ENCODE peak calls at places on chromosome 12, in ten cellular contexts. T is NCI-H345; D is heart left ventricle; E is HEK293T; Q is stimulated activated CD4-positive, alpha-beta T cell treated with anti-CD3 and anti-CD28 coated beads, TNF-alpha, amount 100 ng/mL, for 1 hour; V is activated CD8-positive, alpha-beta memory T cell treated with anti-CD3 and anti-CD28 coated beads, Interleukin-2, amount 10 ng/mL, durations not matched to agents 7 days and 5 days; S is MM.1S; H is caudate nucleus; K is CD8-positive, alpha-beta T cell; P is RCC 7860. N is an unnamed sample.
A peak's percentile ranks its signal among the peaks of the same experiment; 100 is the strongest.

GRCh38 chr12:118336123-118336522 is 36.6 kb downstream of the TAOK3 start:
- DNase-seq in S (no peak), H (no peak), K (no peak), E (no peak), V (no peak), D (no peak), P (no peak), Q (no peak), T (no peak), N (no peak)

GRCh38 chr12:45336762-45337596 is 121.1 kb downstream of the ANO6 start:
- DNase-seq in D (no peak), E (no peak), T (no peak), H (no peak), K (no peak), V (no peak), S (peak; percentile 9), Q (no peak), P (no peak), N (no peak)

GRCh38 chr12:73629893-73630872 is 907.5 kb upstream of the ATXN7L3B start:
- DNase-seq in V (no peak), T (no peak), S (no peak), E (no peak), P (no peak), Q (no peak), K (no peak), D (no peak), H (no peak), N (no peak)

GRCh38 chr12:127125607-127126259 is 1141.2 kb upstream of the TMEM132C start:
- DNase-seq in K (no peak), T (no peak), S (no peak), H (no peak), Q (no peak), E (no peak), P (peak; percentile 94), D (no peak), V (peak; percentile 67), N (no peak)

GRCh38 chr12:65308001-65308400 is 29.5 kb downstream of the MSRB3 start:
- DNase-seq in K (no peak), Q (no peak), P (no peak), T (no peak), V (no peak), E (no peak), H (no peak), D (no peak), S (no peak), N (no peak)

GRCh38 chr12:59452746-59453145 is 143.1 kb upstream of the SLC16A7 start:
- DNase-seq in E (no peak), D (no peak), H (no peak), S (no peak), Q (no peak), K (no peak), T (no peak), P (peak; percentile 6), V (no peak), N (no peak)

GRCh38 chr12:110590806-110591326 is 7.7 kb upstream of the PPTC7 start:
- DNase-seq in K (no peak), D (no peak), E (no peak), H (no peak), S (peak; percentile 82), T (no peak), Q (no peak), V (no peak), P (no peak), N (no peak)

GRCh38 chr12:51755251-51755650 is 93.3 kb downstream of the FIGNL2 start:
- DNase-seq in V (no peak), T (no peak), K (no peak), H (no peak), Q (no peak), E (no peak), S (no peak), D (no peak), P (no peak), N (no peak)

GRCh38 chr12:69534389-69534822 is 50.9 kb upstream of the CCT2 start:
- DNase-seq in H (peak; percentile 49), S (peak; percentile 94), V (peak; percentile 58), P (peak; percentile 92), E (peak; percentile 33), Q (no peak), D (peak; percentile 46), K (no peak), T (no peak), N (peak; percentile 17)

N was measured in COR-L47.